ENCODE peak calls at places on chromosomes 1 and 21, in ten cellular contexts. One of them, this sample, is unnamed.

GRCh38 chr1:64537942-64538341 is 68.0 kb downstream of the CACHD1 start:
- DNase-seq in stimulated activated naive B cell treated with anti-CD40 and anti-IgM and Interleukin-4, amounts not matched to agents 10 μg/mL and 1 μg/mL and 100 μg/mL, for 72 hours: no peak
- DNase-seq in PC-9: no peak
- DNase-seq in activated naive CD4-positive, alpha-beta T cell treated with Interleukin-2 at 50 U/mL for 16 hours: no peak
- DNase-seq in HL-60: no peak
- DNase-seq in iris pigment epithelial cell: no peak
- DNase-seq in omental fat pad: no peak
- DNase-seq in stimulated activated CD4-positive, alpha-beta T cell treated with anti-CD3 and anti-CD28 coated beads, Interleukin-12 subunit alpha, Interleukin-12 subunit beta, amount 100 ng/mL, for 4 hours: no peak
- DNase-seq in pancreas: no peak
- DNase-seq in NB4: no peak
- DNase-seq in this sample: no peak

GRCh38 chr1:116982319-116983004 is 19.1 kb upstream of the CD101 start:
- DNase-seq in HL-60: no peak
- DNase-seq in stimulated activated naive B cell treated with anti-CD40 and anti-IgM and Interleukin-4, amounts not matched to agents 10 μg/mL and 1 μg/mL and 100 μg/mL, for 72 hours: no peak
- DNase-seq in PC-9: no peak
- DNase-seq in iris pigment epithelial cell: no peak
- DNase-seq in activated naive CD4-positive, alpha-beta T cell treated with Interleukin-2 at 50 U/mL for 16 hours: no peak
- DNase-seq in NB4: no peak
- DNase-seq in stimulated activated CD4-positive, alpha-beta T cell treated with anti-CD3 and anti-CD28 coated beads, Interleukin-12 subunit alpha, Interleukin-12 subunit beta, amount 100 ng/mL, for 4 hours: no peak
- DNase-seq in omental fat pad: no peak
- DNase-seq in pancreas: peak
- DNase-seq in this sample: no peak

GRCh38 chr1:34002810-34003209 is 138.9 kb downstream of the HMGB4 start:
- DNase-seq in HL-60: no peak
- DNase-seq in stimulated activated naive B cell treated with anti-CD40 and anti-IgM and Interleukin-4, amounts not matched to agents 10 μg/mL and 1 μg/mL and 100 μg/mL, for 72 hours: no peak
- DNase-seq in stimulated activated CD4-positive, alpha-beta T cell treated with anti-CD3 and anti-CD28 coated beads, Interleukin-12 subunit alpha, Interleukin-12 subunit beta, amount 100 ng/mL, for 4 hours: no peak
- DNase-seq in activated naive CD4-positive, alpha-beta T cell treated with Interleukin-2 at 50 U/mL for 16 hours: no peak
- DNase-seq in iris pigment epithelial cell: no peak
- DNase-seq in NB4: no peak
- DNase-seq in omental fat pad: no peak
- DNase-seq in PC-9: no peak
- DNase-seq in pancreas: no peak
- DNase-seq in this sample: no peak

GRCh38 chr1:175094626-175095025 is 27.0 kb downstream of the TNN start:
- DNase-seq in stimulated activated CD4-positive, alpha-beta T cell treated with anti-CD3 and anti-CD28 coated beads, Interleukin-12 subunit alpha, Interleukin-12 subunit beta, amount 100 ng/mL, for 4 hours: no peak
- DNase-seq in HL-60: no peak
- DNase-seq in stimulated activated naive B cell treated with anti-CD40 and anti-IgM and Interleukin-4, amounts not matched to agents 10 μg/mL and 1 μg/mL and 100 μg/mL, for 72 hours: no peak
- DNase-seq in PC-9: no peak
- DNase-seq in NB4: no peak
- DNase-seq in activated naive CD4-positive, alpha-beta T cell treated with Interleukin-2 at 50 U/mL for 16 hours: no peak
- DNase-seq in omental fat pad: no peak
- DNase-seq in pancreas: no peak
- DNase-seq in iris pigment epithelial cell: no peak
- DNase-seq in this sample: no peak

GRCh38 chr21:42716074-42716473 is 62.7 kb downstream of the PDE9A start:
- DNase-seq in stimulated activated CD4-positive, alpha-beta T cell treated with anti-CD3 and anti-CD28 coated beads, Interleukin-12 subunit alpha, Interleukin-12 subunit beta, amount 100 ng/mL, for 4 hours: no peak
- DNase-seq in pancreas: no peak
- DNase-seq in omental fat pad: no peak
- DNase-seq in PC-9: no peak
- DNase-seq in activated naive CD4-positive, alpha-beta T cell treated with Interleukin-2 at 50 U/mL for 16 hours: no peak
- DNase-seq in HL-60: no peak
- DNase-seq in NB4: no peak
- DNase-seq in iris pigment epithelial cell: no peak
- DNase-seq in stimulated activated naive B cell treated with anti-CD40 and anti-IgM and Interleukin-4, amounts not matched to agents 10 μg/mL and 1 μg/mL and 100 μg/mL, for 72 hours: no peak
- DNase-seq in this sample: no peak

GRCh38 chr1:221274373-221274772 is 395.1 kb downstream of the HLX start:
- DNase-seq in omental fat pad: no peak
- DNase-seq in iris pigment epithelial cell: no peak
- DNase-seq in activated naive CD4-positive, alpha-beta T cell treated with Interleukin-2 at 50 U/mL for 16 hours: no peak
- DNase-seq in pancreas: no peak
- DNase-seq in NB4: no peak
- DNase-seq in stimulated activated naive B cell treated with anti-CD40 and anti-IgM and Interleukin-4, amounts not matched to agents 10 μg/mL and 1 μg/mL and 100 μg/mL, for 72 hours: no peak
- DNase-seq in HL-60: no peak
- DNase-seq in stimulated activated CD4-positive, alpha-beta T cell treated with anti-CD3 and anti-CD28 coated beads, Interleukin-12 subunit alpha, Interleukin-12 subunit beta, amount 100 ng/mL, for 4 hours: no peak
- DNase-seq in PC-9: no peak
- DNase-seq in this sample: no peak

GRCh38 chr1:230068952-230069684 is 2.1 kb downstream of the GALNT2 start:
- DNase-seq in omental fat pad: no peak
- DNase-seq in iris pigment epithelial cell: no peak
- DNase-seq in NB4: peak
- DNase-seq in stimulated activated CD4-positive, alpha-beta T cell treated with anti-CD3 and anti-CD28 coated beads, Interleukin-12 subunit alpha, Interleukin-12 subunit beta, amount 100 ng/mL, for 4 hours: no peak
- DNase-seq in activated naive CD4-positive, alpha-beta T cell treated with Interleukin-2 at 50 U/mL for 16 hours: no peak
- DNase-seq in pancreas: no peak
- DNase-seq in stimulated activated naive B cell treated with anti-CD40 and anti-IgM and Interleukin-4, amounts not matched to agents 10 μg/mL and 1 μg/mL and 100 μg/mL, for 72 hours: no peak
- DNase-seq in HL-60: peak
- DNase-seq in PC-9: peak
- DNase-seq in this sample: peak

GRCh38 chr1:21906173-21907078 is 30.7 kb downstream of the HSPG2 start:
- DNase-seq in NB4: no peak
- DNase-seq in stimulated activated CD4-positive, alpha-beta T cell treated with anti-CD3 and anti-CD28 coated beads, Interleukin-12 subunit alpha, Interleukin-12 subunit beta, amount 100 ng/mL, for 4 hours: no peak
- DNase-seq in PC-9: no peak
- DNase-seq in HL-60: no peak
- DNase-seq in omental fat pad: no peak
- DNase-seq in activated naive CD4-positive, alpha-beta T cell treated with Interleukin-2 at 50 U/mL for 16 hours: no peak
- DNase-seq in stimulated activated naive B cell treated with anti-CD40 and anti-IgM and Interleukin-4, amounts not matched to agents 10 μg/mL and 1 μg/mL and 100 μg/mL, for 72 hours: no peak
- DNase-seq in pancreas: no peak
- DNase-seq in iris pigment epithelial cell: peak
- DNase-seq in this sample: no peak

GRCh38 chr1:54597455-54598030 is 25.8 kb downstream of the FAM151A start:
- DNase-seq in stimulated activated CD4-positive, alpha-beta T cell treated with anti-CD3 and anti-CD28 coated beads, Interleukin-12 subunit alpha, Interleukin-12 subunit beta, amount 100 ng/mL, for 4 hours: no peak
- DNase-seq in stimulated activated naive B cell treated with anti-CD40 and anti-IgM and Interleukin-4, amounts not matched to agents 10 μg/mL and 1 μg/mL and 100 μg/mL, for 72 hours: no peak
- DNase-seq in omental fat pad: no peak
- DNase-seq in activated naive CD4-positive, alpha-beta T cell treated with Interleukin-2 at 50 U/mL for 16 hours: no peak
- DNase-seq in PC-9: no peak
- DNase-seq in iris pigment epithelial cell: no peak
- DNase-seq in HL-60: no peak
- DNase-seq in NB4: no peak
- DNase-seq in pancreas: no peak
- DNase-seq in this sample: no peak

GRCh38 chr21:31151682-31152081 is 113.4 kb upstream of the KRTAP19-8 start:
- DNase-seq in omental fat pad: no peak
- DNase-seq in PC-9: no peak
- DNase-seq in pancreas: no peak
- DNase-seq in activated naive CD4-positive, alpha-beta T cell treated with Interleukin-2 at 50 U/mL for 16 hours: no peak
- DNase-seq in HL-60: no peak
- DNase-seq in NB4: peak
- DNase-seq in iris pigment epithelial cell: no peak
- DNase-seq in stimulated activated naive B cell treated with anti-CD40 and anti-IgM and Interleukin-4, amounts not matched to agents 10 μg/mL and 1 μg/mL and 100 μg/mL, for 72 hours: no peak
- DNase-seq in stimulated activated CD4-positive, alpha-beta T cell treated with anti-CD3 and anti-CD28 coated beads, Interleukin-12 subunit alpha, Interleukin-12 subunit beta, amount 100 ng/mL, for 4 hours: no peak
- DNase-seq in this sample: no peak

GRCh38 chr1:15220825-15221431 is 26.1 kb upstream of the FHAD1 start:
- DNase-seq in HL-60: no peak
- DNase-seq in activated naive CD4-positive, alpha-beta T cell treated with Interleukin-2 at 50 U/mL for 16 hours: no peak
- DNase-seq in pancreas: peak
- DNase-seq in NB4: no peak
- DNase-seq in omental fat pad: no peak
- DNase-seq in PC-9: no peak
- DNase-seq in iris pigment epithelial cell: no peak
- DNase-seq in stimulated activated CD4-positive, alpha-beta T cell treated with anti-CD3 and anti-CD28 coated beads, Interleukin-12 subunit alpha, Interleukin-12 subunit beta, amount 100 ng/mL, for 4 hours: no peak
- DNase-seq in stimulated activated naive B cell treated with anti-CD40 and anti-IgM and Interleukin-4, amounts not matched to agents 10 μg/mL and 1 μg/mL and 100 μg/mL, for 72 hours: no peak
- DNase-seq in this sample: no peak

GRCh38 chr1:91891969-91892368 is 6.0 kb upstream of the TGFBR3 start:
- DNase-seq in NB4: peak
- DNase-seq in stimulated activated CD4-positive, alpha-beta T cell treated with anti-CD3 and anti-CD28 coated beads, Interleukin-12 subunit alpha, Interleukin-12 subunit beta, amount 100 ng/mL, for 4 hours: no peak
- DNase-seq in pancreas: no peak
- DNase-seq in stimulated activated naive B cell treated with anti-CD40 and anti-IgM and Interleukin-4, amounts not matched to agents 10 μg/mL and 1 μg/mL and 100 μg/mL, for 72 hours: no peak
- DNase-seq in iris pigment epithelial cell: peak
- DNase-seq in PC-9: no peak
- DNase-seq in HL-60: no peak
- DNase-seq in omental fat pad: no peak
- DNase-seq in activated naive CD4-positive, alpha-beta T cell treated with Interleukin-2 at 50 U/mL for 16 hours: no peak
- DNase-seq in this sample: no peak

GRCh38 chr21:32101206-32101763 is 177.6 kb downstream of the MIS18A start:
- DNase-seq in activated naive CD4-positive, alpha-beta T cell treated with Interleukin-2 at 50 U/mL for 16 hours: no peak
- DNase-seq in pancreas: no peak
- DNase-seq in stimulated activated CD4-positive, alpha-beta T cell treated with anti-CD3 and anti-CD28 coated beads, Interleukin-12 subunit alpha, Interleukin-12 subunit beta, amount 100 ng/mL, for 4 hours: no peak
- DNase-seq in NB4: no peak
- DNase-seq in HL-60: no peak
- DNase-seq in stimulated activated naive B cell treated with anti-CD40 and anti-IgM and Interleukin-4, amounts not matched to agents 10 μg/mL and 1 μg/mL and 100 μg/mL, for 72 hours: no peak
- DNase-seq in omental fat pad: no peak
- DNase-seq in PC-9: no peak
- DNase-seq in iris pigment epithelial cell: no peak
- DNase-seq in this sample: no peak

GRCh38 chr1:62784509-62785365 is 805 bp downstream of the ATG4C start:
- DNase-seq in activated naive CD4-positive, alpha-beta T cell treated with Interleukin-2 at 50 U/mL for 16 hours: no peak
- DNase-seq in PC-9: no peak
- DNase-seq in stimulated activated naive B cell treated with anti-CD40 and anti-IgM and Interleukin-4, amounts not matched to agents 10 μg/mL and 1 μg/mL and 100 μg/mL, for 72 hours: no peak
- DNase-seq in HL-60: peak
- DNase-seq in pancreas: no peak
- DNase-seq in omental fat pad: no peak
- DNase-seq in stimulated activated CD4-positive, alpha-beta T cell treated with anti-CD3 and anti-CD28 coated beads, Interleukin-12 subunit alpha, Interleukin-12 subunit beta, amount 100 ng/mL, for 4 hours: no peak
- DNase-seq in iris pigment epithelial cell: peak
- DNase-seq in NB4: peak
- DNase-seq in this sample: peak

GRCh38 chr1:3902111-3902511 is 2.0 kb upstream of the C1orf174 start:
- DNase-seq in NB4: no peak
- DNase-seq in PC-9: no peak
- DNase-seq in activated naive CD4-positive, alpha-beta T cell treated with Interleukin-2 at 50 U/mL for 16 hours: peak
- DNase-seq in iris pigment epithelial cell: no peak
- DNase-seq in HL-60: no peak
- DNase-seq in omental fat pad: no peak
- DNase-seq in pancreas: no peak
- DNase-seq in stimulated activated naive B cell treated with anti-CD40 and anti-IgM and Interleukin-4, amounts not matched to agents 10 μg/mL and 1 μg/mL and 100 μg/mL, for 72 hours: no peak
- DNase-seq in stimulated activated CD4-positive, alpha-beta T cell treated with anti-CD3 and anti-CD28 coated beads, Interleukin-12 subunit alpha, Interleukin-12 subunit beta, amount 100 ng/mL, for 4 hours: no peak
- DNase-seq in this sample: no peak

GRCh38 chr1:121519042-121519755 is 334.4 kb downstream of the SRGAP2C start:
- DNase-seq in stimulated activated CD4-positive, alpha-beta T cell treated with anti-CD3 and anti-CD28 coated beads, Interleukin-12 subunit alpha, Interleukin-12 subunit beta, amount 100 ng/mL, for 4 hours: peak
- DNase-seq in pancreas: peak
- DNase-seq in PC-9: peak
- DNase-seq in stimulated activated naive B cell treated with anti-CD40 and anti-IgM and Interleukin-4, amounts not matched to agents 10 μg/mL and 1 μg/mL and 100 μg/mL, for 72 hours: peak
- DNase-seq in omental fat pad: no peak
- DNase-seq in iris pigment epithelial cell: peak
- DNase-seq in NB4: peak
- DNase-seq in HL-60: peak
- DNase-seq in activated naive CD4-positive, alpha-beta T cell treated with Interleukin-2 at 50 U/mL for 16 hours: peak
- DNase-seq in this sample: no peak

GRCh38 chr1:32813941-32814739 is 3.0 kb downstream of the YARS1 start:
- DNase-seq in iris pigment epithelial cell: peak
- DNase-seq in activated naive CD4-positive, alpha-beta T cell treated with Interleukin-2 at 50 U/mL for 16 hours: no peak
- DNase-seq in stimulated activated CD4-positive, alpha-beta T cell treated with anti-CD3 and anti-CD28 coated beads, Interleukin-12 subunit alpha, Interleukin-12 subunit beta, amount 100 ng/mL, for 4 hours: no peak
- DNase-seq in stimulated activated naive B cell treated with anti-CD40 and anti-IgM and Interleukin-4, amounts not matched to agents 10 μg/mL and 1 μg/mL and 100 μg/mL, for 72 hours: no peak
- DNase-seq in HL-60: peak
- DNase-seq in NB4: peak
- DNase-seq in PC-9: no peak
- DNase-seq in omental fat pad: no peak
- DNase-seq in pancreas: no peak
- DNase-seq in this sample: no peak

GRCh38 chr1:58887059-58887458 is 103.2 kb upstream of the JUN start:
- DNase-seq in HL-60: no peak
- DNase-seq in stimulated activated CD4-positive, alpha-beta T cell treated with anti-CD3 and anti-CD28 coated beads, Interleukin-12 subunit alpha, Interleukin-12 subunit beta, amount 100 ng/mL, for 4 hours: no peak
- DNase-seq in PC-9: no peak
- DNase-seq in NB4: no peak
- DNase-seq in stimulated activated naive B cell treated with anti-CD40 and anti-IgM and Interleukin-4, amounts not matched to agents 10 μg/mL and 1 μg/mL and 100 μg/mL, for 72 hours: no peak
- DNase-seq in omental fat pad: no peak
- DNase-seq in iris pigment epithelial cell: no peak
- DNase-seq in activated naive CD4-positive, alpha-beta T cell treated with Interleukin-2 at 50 U/mL for 16 hours: no peak
- DNase-seq in pancreas: no peak
- DNase-seq in this sample: no peak

GRCh38 chr1:156382561-156382960 is 13.6 kb downstream of the RHBG start:
- DNase-seq in HL-60: no peak
- DNase-seq in pancreas: no peak
- DNase-seq in NB4: no peak
- DNase-seq in stimulated activated naive B cell treated with anti-CD40 and anti-IgM and Interleukin-4, amounts not matched to agents 10 μg/mL and 1 μg/mL and 100 μg/mL, for 72 hours: no peak
- DNase-seq in PC-9: no peak
- DNase-seq in omental fat pad: no peak
- DNase-seq in stimulated activated CD4-positive, alpha-beta T cell treated with anti-CD3 and anti-CD28 coated beads, Interleukin-12 subunit alpha, Interleukin-12 subunit beta, amount 100 ng/mL, for 4 hours: no peak
- DNase-seq in activated naive CD4-positive, alpha-beta T cell treated with Interleukin-2 at 50 U/mL for 16 hours: no peak
- DNase-seq in iris pigment epithelial cell: no peak
- DNase-seq in this sample: no peak

This sample was measured in GF-D8.